ENCODE peak calls at places on chromosomes 1 and 21, in six cellular contexts. One of them, this sample, is unnamed.

GRCh38 chr1:181161170-181161870 is 72.8 kb downstream of the IER5 start:
- DNase-seq in frontal cortex: no peak
- DNase-seq in memory B cell: no peak
- DNase-seq in activated naive CD8-positive, alpha-beta T cell treated with anti-CD3 and anti-CD28 coated beads, Interleukin-2, amount 50 U/mL, for 24 hours: no peak
- DNase-seq in occipital lobe: peak
- DNase-seq in stimulated activated CD4-positive, alpha-beta T cell treated with anti-CD3 and anti-CD28 coated beads, Interleukin-12 subunit alpha, Interleukin-12 subunit beta, amount 100 ng/mL, for 48 hours: no peak
- DNase-seq in this sample: no peak

GRCh38 chr1:197441990-197442389 is 173.9 kb downstream of the CRB1 start:
- DNase-seq in frontal cortex: no peak
- DNase-seq in memory B cell: no peak
- DNase-seq in activated naive CD8-positive, alpha-beta T cell treated with anti-CD3 and anti-CD28 coated beads, Interleukin-2, amount 50 U/mL, for 24 hours: no peak
- DNase-seq in occipital lobe: no peak
- DNase-seq in stimulated activated CD4-positive, alpha-beta T cell treated with anti-CD3 and anti-CD28 coated beads, Interleukin-12 subunit alpha, Interleukin-12 subunit beta, amount 100 ng/mL, for 48 hours: no peak
- DNase-seq in this sample: no peak

GRCh38 chr21:37877171-37877570 is 39.1 kb downstream of the KCNJ6 start:
- DNase-seq in frontal cortex: no peak
- DNase-seq in memory B cell: no peak
- DNase-seq in activated naive CD8-positive, alpha-beta T cell treated with anti-CD3 and anti-CD28 coated beads, Interleukin-2, amount 50 U/mL, for 24 hours: no peak
- DNase-seq in occipital lobe: no peak
- DNase-seq in stimulated activated CD4-positive, alpha-beta T cell treated with anti-CD3 and anti-CD28 coated beads, Interleukin-12 subunit alpha, Interleukin-12 subunit beta, amount 100 ng/mL, for 48 hours: no peak
- DNase-seq in this sample: no peak

GRCh38 chr1:232226197-232226681 is 403.7 kb downstream of the SIPA1L2 start:
- DNase-seq in frontal cortex: no peak
- DNase-seq in memory B cell: no peak
- DNase-seq in activated naive CD8-positive, alpha-beta T cell treated with anti-CD3 and anti-CD28 coated beads, Interleukin-2, amount 50 U/mL, for 24 hours: peak
- DNase-seq in occipital lobe: no peak
- DNase-seq in stimulated activated CD4-positive, alpha-beta T cell treated with anti-CD3 and anti-CD28 coated beads, Interleukin-12 subunit alpha, Interleukin-12 subunit beta, amount 100 ng/mL, for 48 hours: peak
- DNase-seq in this sample: no peak

GRCh38 chr1:101238041-101238515 is 1.3 kb downstream of the S1PR1 start:
- DNase-seq in frontal cortex: no peak
- DNase-seq in memory B cell: peak
- DNase-seq in activated naive CD8-positive, alpha-beta T cell treated with anti-CD3 and anti-CD28 coated beads, Interleukin-2, amount 50 U/mL, for 24 hours: peak
- DNase-seq in occipital lobe: no peak
- DNase-seq in stimulated activated CD4-positive, alpha-beta T cell treated with anti-CD3 and anti-CD28 coated beads, Interleukin-12 subunit alpha, Interleukin-12 subunit beta, amount 100 ng/mL, for 48 hours: peak
- DNase-seq in this sample: no peak

GRCh38 chr1:51416910-51417309 is 86.5 kb upstream of the TTC39A start:
- DNase-seq in frontal cortex: no peak
- DNase-seq in memory B cell: no peak
- DNase-seq in activated naive CD8-positive, alpha-beta T cell treated with anti-CD3 and anti-CD28 coated beads, Interleukin-2, amount 50 U/mL, for 24 hours: no peak
- DNase-seq in occipital lobe: no peak
- DNase-seq in stimulated activated CD4-positive, alpha-beta T cell treated with anti-CD3 and anti-CD28 coated beads, Interleukin-12 subunit alpha, Interleukin-12 subunit beta, amount 100 ng/mL, for 48 hours: no peak
- DNase-seq in this sample: no peak

GRCh38 chr1:152018537-152018936 is 18.3 kb downstream of the S100A11 start:
- DNase-seq in frontal cortex: no peak
- DNase-seq in memory B cell: no peak
- DNase-seq in activated naive CD8-positive, alpha-beta T cell treated with anti-CD3 and anti-CD28 coated beads, Interleukin-2, amount 50 U/mL, for 24 hours: peak
- DNase-seq in occipital lobe: no peak
- DNase-seq in stimulated activated CD4-positive, alpha-beta T cell treated with anti-CD3 and anti-CD28 coated beads, Interleukin-12 subunit alpha, Interleukin-12 subunit beta, amount 100 ng/mL, for 48 hours: no peak
- DNase-seq in this sample: no peak

GRCh38 chr1:165871311-165872067 is 44.1 kb downstream of the UCK2 start:
- DNase-seq in frontal cortex: no peak
- DNase-seq in memory B cell: no peak
- DNase-seq in activated naive CD8-positive, alpha-beta T cell treated with anti-CD3 and anti-CD28 coated beads, Interleukin-2, amount 50 U/mL, for 24 hours: peak
- DNase-seq in occipital lobe: no peak
- DNase-seq in stimulated activated CD4-positive, alpha-beta T cell treated with anti-CD3 and anti-CD28 coated beads, Interleukin-12 subunit alpha, Interleukin-12 subunit beta, amount 100 ng/mL, for 48 hours: peak
- DNase-seq in this sample: peak

GRCh38 chr1:39574646-39575045 is 1.9 kb downstream of the PABPC4 start:
- DNase-seq in frontal cortex: no peak
- DNase-seq in memory B cell: no peak
- DNase-seq in activated naive CD8-positive, alpha-beta T cell treated with anti-CD3 and anti-CD28 coated beads, Interleukin-2, amount 50 U/mL, for 24 hours: no peak
- DNase-seq in occipital lobe: no peak
- DNase-seq in stimulated activated CD4-positive, alpha-beta T cell treated with anti-CD3 and anti-CD28 coated beads, Interleukin-12 subunit alpha, Interleukin-12 subunit beta, amount 100 ng/mL, for 48 hours: no peak
- DNase-seq in this sample: no peak

GRCh38 chr1:152623203-152623844 is 421 bp upstream of the LCE3A start:
- DNase-seq in frontal cortex: no peak
- DNase-seq in memory B cell: no peak
- DNase-seq in activated naive CD8-positive, alpha-beta T cell treated with anti-CD3 and anti-CD28 coated beads, Interleukin-2, amount 50 U/mL, for 24 hours: peak
- DNase-seq in occipital lobe: no peak
- DNase-seq in stimulated activated CD4-positive, alpha-beta T cell treated with anti-CD3 and anti-CD28 coated beads, Interleukin-12 subunit alpha, Interleukin-12 subunit beta, amount 100 ng/mL, for 48 hours: peak
- DNase-seq in this sample: no peak

GRCh38 chr1:4424254-4424653 is 230.2 kb upstream of the AJAP1 start:
- DNase-seq in frontal cortex: no peak
- DNase-seq in memory B cell: no peak
- DNase-seq in activated naive CD8-positive, alpha-beta T cell treated with anti-CD3 and anti-CD28 coated beads, Interleukin-2, amount 50 U/mL, for 24 hours: no peak
- DNase-seq in occipital lobe: no peak
- DNase-seq in stimulated activated CD4-positive, alpha-beta T cell treated with anti-CD3 and anti-CD28 coated beads, Interleukin-12 subunit alpha, Interleukin-12 subunit beta, amount 100 ng/mL, for 48 hours: no peak
- DNase-seq in this sample: no peak

GRCh38 chr21:46269466-46269865 is 15.9 kb downstream of the MCM3AP start:
- DNase-seq in frontal cortex: no peak
- DNase-seq in memory B cell: no peak
- DNase-seq in activated naive CD8-positive, alpha-beta T cell treated with anti-CD3 and anti-CD28 coated beads, Interleukin-2, amount 50 U/mL, for 24 hours: no peak
- DNase-seq in occipital lobe: no peak
- DNase-seq in stimulated activated CD4-positive, alpha-beta T cell treated with anti-CD3 and anti-CD28 coated beads, Interleukin-12 subunit alpha, Interleukin-12 subunit beta, amount 100 ng/mL, for 48 hours: no peak
- DNase-seq in this sample: no peak

GRCh38 chr1:107964397-107965111 is 426 bp downstream of the VAV3 start:
- DNase-seq in frontal cortex: peak
- DNase-seq in memory B cell: peak
- DNase-seq in activated naive CD8-positive, alpha-beta T cell treated with anti-CD3 and anti-CD28 coated beads, Interleukin-2, amount 50 U/mL, for 24 hours: peak
- DNase-seq in occipital lobe: peak
- DNase-seq in stimulated activated CD4-positive, alpha-beta T cell treated with anti-CD3 and anti-CD28 coated beads, Interleukin-12 subunit alpha, Interleukin-12 subunit beta, amount 100 ng/mL, for 48 hours: no peak
- DNase-seq in this sample: no peak

GRCh38 chr1:26862781-26863676 is at the start of gene SFN:
- DNase-seq in frontal cortex: no peak
- DNase-seq in memory B cell: peak
- DNase-seq in activated naive CD8-positive, alpha-beta T cell treated with anti-CD3 and anti-CD28 coated beads, Interleukin-2, amount 50 U/mL, for 24 hours: peak
- DNase-seq in occipital lobe: no peak
- DNase-seq in stimulated activated CD4-positive, alpha-beta T cell treated with anti-CD3 and anti-CD28 coated beads, Interleukin-12 subunit alpha, Interleukin-12 subunit beta, amount 100 ng/mL, for 48 hours: peak
- DNase-seq in this sample: no peak

GRCh38 chr1:88763649-88764406 is 79.8 kb downstream of the PKN2 start:
- DNase-seq in frontal cortex: no peak
- DNase-seq in memory B cell: no peak
- DNase-seq in activated naive CD8-positive, alpha-beta T cell treated with anti-CD3 and anti-CD28 coated beads, Interleukin-2, amount 50 U/mL, for 24 hours: no peak
- DNase-seq in occipital lobe: no peak
- DNase-seq in stimulated activated CD4-positive, alpha-beta T cell treated with anti-CD3 and anti-CD28 coated beads, Interleukin-12 subunit alpha, Interleukin-12 subunit beta, amount 100 ng/mL, for 48 hours: no peak
- DNase-seq in this sample: no peak

GRCh38 chr1:116568925-116569490 is 1.8 kb downstream of the CD58 start:
- DNase-seq in frontal cortex: no peak
- DNase-seq in memory B cell: no peak
- DNase-seq in activated naive CD8-positive, alpha-beta T cell treated with anti-CD3 and anti-CD28 coated beads, Interleukin-2, amount 50 U/mL, for 24 hours: no peak
- DNase-seq in occipital lobe: no peak
- DNase-seq in stimulated activated CD4-positive, alpha-beta T cell treated with anti-CD3 and anti-CD28 coated beads, Interleukin-12 subunit alpha, Interleukin-12 subunit beta, amount 100 ng/mL, for 48 hours: no peak
- DNase-seq in this sample: no peak

GRCh38 chr1:159163609-159164008 is 7.8 kb upstream of the CADM3 start:
- DNase-seq in frontal cortex: no peak
- DNase-seq in memory B cell: no peak
- DNase-seq in activated naive CD8-positive, alpha-beta T cell treated with anti-CD3 and anti-CD28 coated beads, Interleukin-2, amount 50 U/mL, for 24 hours: no peak
- DNase-seq in occipital lobe: no peak
- DNase-seq in stimulated activated CD4-positive, alpha-beta T cell treated with anti-CD3 and anti-CD28 coated beads, Interleukin-12 subunit alpha, Interleukin-12 subunit beta, amount 100 ng/mL, for 48 hours: no peak
- DNase-seq in this sample: no peak

GRCh38 chr1:92441316-92442311 is 45.1 kb downstream of the GFI1 start:
- DNase-seq in frontal cortex: no peak
- DNase-seq in memory B cell: no peak
- DNase-seq in activated naive CD8-positive, alpha-beta T cell treated with anti-CD3 and anti-CD28 coated beads, Interleukin-2, amount 50 U/mL, for 24 hours: no peak
- DNase-seq in occipital lobe: no peak
- DNase-seq in stimulated activated CD4-positive, alpha-beta T cell treated with anti-CD3 and anti-CD28 coated beads, Interleukin-12 subunit alpha, Interleukin-12 subunit beta, amount 100 ng/mL, for 48 hours: no peak
- DNase-seq in this sample: peak

GRCh38 chr1:16026723-16027484 is 5.1 kb downstream of the CLCNKA start:
- DNase-seq in frontal cortex: no peak
- DNase-seq in memory B cell: no peak
- DNase-seq in activated naive CD8-positive, alpha-beta T cell treated with anti-CD3 and anti-CD28 coated beads, Interleukin-2, amount 50 U/mL, for 24 hours: no peak
- DNase-seq in occipital lobe: no peak
- DNase-seq in stimulated activated CD4-positive, alpha-beta T cell treated with anti-CD3 and anti-CD28 coated beads, Interleukin-12 subunit alpha, Interleukin-12 subunit beta, amount 100 ng/mL, for 48 hours: no peak
- DNase-seq in this sample: no peak

GRCh38 chr1:213661346-213661745 is 326.4 kb upstream of the PROX1 start:
- DNase-seq in frontal cortex: no peak
- DNase-seq in memory B cell: no peak
- DNase-seq in activated naive CD8-positive, alpha-beta T cell treated with anti-CD3 and anti-CD28 coated beads, Interleukin-2, amount 50 U/mL, for 24 hours: no peak
- DNase-seq in occipital lobe: no peak
- DNase-seq in stimulated activated CD4-positive, alpha-beta T cell treated with anti-CD3 and anti-CD28 coated beads, Interleukin-12 subunit alpha, Interleukin-12 subunit beta, amount 100 ng/mL, for 48 hours: no peak
- DNase-seq in this sample: no peak

GRCh38 chr1:55974714-55975441 is 604.5 kb downstream of the PLPP3 start:
- DNase-seq in frontal cortex: no peak
- DNase-seq in memory B cell: no peak
- DNase-seq in activated naive CD8-positive, alpha-beta T cell treated with anti-CD3 and anti-CD28 coated beads, Interleukin-2, amount 50 U/mL, for 24 hours: no peak
- DNase-seq in occipital lobe: no peak
- DNase-seq in stimulated activated CD4-positive, alpha-beta T cell treated with anti-CD3 and anti-CD28 coated beads, Interleukin-12 subunit alpha, Interleukin-12 subunit beta, amount 100 ng/mL, for 48 hours: no peak
- DNase-seq in this sample: no peak

GRCh38 chr1:12293416-12293815 is 63.6 kb downstream of the VPS13D start:
- DNase-seq in frontal cortex: no peak
- DNase-seq in memory B cell: no peak
- DNase-seq in activated naive CD8-positive, alpha-beta T cell treated with anti-CD3 and anti-CD28 coated beads, Interleukin-2, amount 50 U/mL, for 24 hours: no peak
- DNase-seq in occipital lobe: no peak
- DNase-seq in stimulated activated CD4-positive, alpha-beta T cell treated with anti-CD3 and anti-CD28 coated beads, Interleukin-12 subunit alpha, Interleukin-12 subunit beta, amount 100 ng/mL, for 48 hours: no peak
- DNase-seq in this sample: no peak

GRCh38 chr1:107829083-107829771 is 135.8 kb downstream of the VAV3 start:
- DNase-seq in frontal cortex: no peak
- DNase-seq in memory B cell: no peak
- DNase-seq in activated naive CD8-positive, alpha-beta T cell treated with anti-CD3 and anti-CD28 coated beads, Interleukin-2, amount 50 U/mL, for 24 hours: no peak
- DNase-seq in occipital lobe: no peak
- DNase-seq in stimulated activated CD4-positive, alpha-beta T cell treated with anti-CD3 and anti-CD28 coated beads, Interleukin-12 subunit alpha, Interleukin-12 subunit beta, amount 100 ng/mL, for 48 hours: no peak
- DNase-seq in this sample: no peak

GRCh38 chr1:53047737-53048344 is 14.2 kb upstream of the PODN start:
- DNase-seq in frontal cortex: no peak
- DNase-seq in memory B cell: no peak
- DNase-seq in activated naive CD8-positive, alpha-beta T cell treated with anti-CD3 and anti-CD28 coated beads, Interleukin-2, amount 50 U/mL, for 24 hours: no peak
- DNase-seq in occipital lobe: no peak
- DNase-seq in stimulated activated CD4-positive, alpha-beta T cell treated with anti-CD3 and anti-CD28 coated beads, Interleukin-12 subunit alpha, Interleukin-12 subunit beta, amount 100 ng/mL, for 48 hours: no peak
- DNase-seq in this sample: no peak

GRCh38 chr1:231062500-231063270 is 22.6 kb upstream of the FAM89A start:
- DNase-seq in frontal cortex: no peak
- DNase-seq in memory B cell: no peak
- DNase-seq in activated naive CD8-positive, alpha-beta T cell treated with anti-CD3 and anti-CD28 coated beads, Interleukin-2, amount 50 U/mL, for 24 hours: no peak
- DNase-seq in occipital lobe: no peak
- DNase-seq in stimulated activated CD4-positive, alpha-beta T cell treated with anti-CD3 and anti-CD28 coated beads, Interleukin-12 subunit alpha, Interleukin-12 subunit beta, amount 100 ng/mL, for 48 hours: no peak
- DNase-seq in this sample: no peak

GRCh38 chr1:235954306-235955283 is 87.9 kb upstream of the LYST start:
- DNase-seq in frontal cortex: no peak
- DNase-seq in memory B cell: peak
- DNase-seq in activated naive CD8-positive, alpha-beta T cell treated with anti-CD3 and anti-CD28 coated beads, Interleukin-2, amount 50 U/mL, for 24 hours: peak
- DNase-seq in occipital lobe: no peak
- DNase-seq in stimulated activated CD4-positive, alpha-beta T cell treated with anti-CD3 and anti-CD28 coated beads, Interleukin-12 subunit alpha, Interleukin-12 subunit beta, amount 100 ng/mL, for 48 hours: no peak
- DNase-seq in this sample: no peak

GRCh38 chr1:169044296-169044695 is 62.2 kb upstream of the ATP1B1 start:
- DNase-seq in frontal cortex: no peak
- DNase-seq in memory B cell: no peak
- DNase-seq in activated naive CD8-positive, alpha-beta T cell treated with anti-CD3 and anti-CD28 coated beads, Interleukin-2, amount 50 U/mL, for 24 hours: peak
- DNase-seq in occipital lobe: no peak
- DNase-seq in stimulated activated CD4-positive, alpha-beta T cell treated with anti-CD3 and anti-CD28 coated beads, Interleukin-12 subunit alpha, Interleukin-12 subunit beta, amount 100 ng/mL, for 48 hours: no peak
- DNase-seq in this sample: no peak

GRCh38 chr1:154170547-154171221 is 15.8 kb upstream of the NUP210L start:
- DNase-seq in frontal cortex: no peak
- DNase-seq in memory B cell: no peak
- DNase-seq in activated naive CD8-positive, alpha-beta T cell treated with anti-CD3 and anti-CD28 coated beads, Interleukin-2, amount 50 U/mL, for 24 hours: peak
- DNase-seq in occipital lobe: no peak
- DNase-seq in stimulated activated CD4-positive, alpha-beta T cell treated with anti-CD3 and anti-CD28 coated beads, Interleukin-12 subunit alpha, Interleukin-12 subunit beta, amount 100 ng/mL, for 48 hours: peak
- DNase-seq in this sample: no peak

GRCh38 chr1:198726455-198726854 is 87.6 kb downstream of the PTPRC start:
- DNase-seq in frontal cortex: no peak
- DNase-seq in memory B cell: no peak
- DNase-seq in activated naive CD8-positive, alpha-beta T cell treated with anti-CD3 and anti-CD28 coated beads, Interleukin-2, amount 50 U/mL, for 24 hours: no peak
- DNase-seq in occipital lobe: no peak
- DNase-seq in stimulated activated CD4-positive, alpha-beta T cell treated with anti-CD3 and anti-CD28 coated beads, Interleukin-12 subunit alpha, Interleukin-12 subunit beta, amount 100 ng/mL, for 48 hours: no peak
- DNase-seq in this sample: no peak

GRCh38 chr1:100354971-100355394 is 2.7 kb downstream of the CDC14A start:
- DNase-seq in frontal cortex: no peak
- DNase-seq in memory B cell: no peak
- DNase-seq in activated naive CD8-positive, alpha-beta T cell treated with anti-CD3 and anti-CD28 coated beads, Interleukin-2, amount 50 U/mL, for 24 hours: no peak
- DNase-seq in occipital lobe: no peak
- DNase-seq in stimulated activated CD4-positive, alpha-beta T cell treated with anti-CD3 and anti-CD28 coated beads, Interleukin-12 subunit alpha, Interleukin-12 subunit beta, amount 100 ng/mL, for 48 hours: no peak
- DNase-seq in this sample: no peak

GRCh38 chr1:203351037-203351625 is at the start of gene FMOD:
- DNase-seq in frontal cortex: no peak
- DNase-seq in memory B cell: no peak
- DNase-seq in activated naive CD8-positive, alpha-beta T cell treated with anti-CD3 and anti-CD28 coated beads, Interleukin-2, amount 50 U/mL, for 24 hours: no peak
- DNase-seq in occipital lobe: no peak
- DNase-seq in stimulated activated CD4-positive, alpha-beta T cell treated with anti-CD3 and anti-CD28 coated beads, Interleukin-12 subunit alpha, Interleukin-12 subunit beta, amount 100 ng/mL, for 48 hours: no peak
- DNase-seq in this sample: no peak

GRCh38 chr1:47838562-47839459 is 158.4 kb downstream of the TRABD2B start:
- DNase-seq in frontal cortex: no peak
- DNase-seq in memory B cell: no peak
- DNase-seq in activated naive CD8-positive, alpha-beta T cell treated with anti-CD3 and anti-CD28 coated beads, Interleukin-2, amount 50 U/mL, for 24 hours: no peak
- DNase-seq in occipital lobe: no peak
- DNase-seq in stimulated activated CD4-positive, alpha-beta T cell treated with anti-CD3 and anti-CD28 coated beads, Interleukin-12 subunit alpha, Interleukin-12 subunit beta, amount 100 ng/mL, for 48 hours: no peak
- DNase-seq in this sample: no peak

GRCh38 chr1:35451125-35451528 is 106.1 kb downstream of the KIAA0319L start:
- DNase-seq in frontal cortex: peak
- DNase-seq in memory B cell: peak
- DNase-seq in activated naive CD8-positive, alpha-beta T cell treated with anti-CD3 and anti-CD28 coated beads, Interleukin-2, amount 50 U/mL, for 24 hours: peak
- DNase-seq in occipital lobe: peak
- DNase-seq in stimulated activated CD4-positive, alpha-beta T cell treated with anti-CD3 and anti-CD28 coated beads, Interleukin-12 subunit alpha, Interleukin-12 subunit beta, amount 100 ng/mL, for 48 hours: peak
- DNase-seq in this sample: peak